ENCODE peak calls at places on chromosomes 12 and 14, in seven cellular contexts. V is tibial artery, U is OCI-LY7, Z is epithelial cell of esophagus, E is kidney epithelial cell, X is foreskin fibroblast, R is mucosa of descending colon. L is an unnamed sample.

GRCh38 chr14:105855893-105856675 is 329.7 kb downstream of the TMEM121 start:
- DNase-seq in V (no peak), U (peak), Z (no peak), E (no peak), X (no peak), R (peak), L (no peak)

GRCh38 chr14:19823765-19824164 is 20.2 kb downstream of the OR4N2 start:
- DNase-seq in V (no peak), U (no peak), Z (peak), E (no peak), X (no peak), R (no peak), L (no peak)

GRCh38 chr12:54560374-54560858 is 11.0 kb downstream of the PDE1B start:
- DNase-seq in V (peak), U (peak), Z (peak), E (no peak), X (peak), R (peak), L (peak)

GRCh38 chr12:95096378-95096777 is 23.0 kb upstream of the NR2C1 start:
- DNase-seq in V (no peak), U (no peak), Z (no peak), E (no peak), X (no peak), R (no peak), L (no peak)

GRCh38 chr14:67785270-67786109 is 30.9 kb downstream of the ZFYVE26 start:
- DNase-seq in V (no peak), U (no peak), Z (no peak), E (no peak), X (no peak), R (no peak), L (no peak)

GRCh38 chr12:112855375-112855774 is 51.4 kb upstream of the OAS1 start:
- DNase-seq in V (no peak), U (peak), Z (peak), E (no peak), X (no peak), R (no peak), L (no peak)

GRCh38 chr12:87930652-87931051 is 98.5 kb downstream of the C12orf50 start:
- DNase-seq in V (no peak), U (no peak), Z (no peak), E (no peak), X (no peak), R (no peak), L (no peak)

GRCh38 chr14:100560999-100561398 is 26.2 kb downstream of the BEGAIN start:
- DNase-seq in V (no peak), U (no peak), Z (no peak), E (no peak), X (no peak), R (no peak), L (no peak)

GRCh38 chr12:27896419-27896990 is 76.0 kb downstream of the PTHLH start:
- DNase-seq in V (no peak), U (no peak), Z (no peak), E (no peak), X (no peak), R (no peak), L (no peak)

GRCh38 chr14:104305511-104306449 is 167.4 kb downstream of the KIF26A start:
- DNase-seq in V (no peak), U (no peak), Z (no peak), E (no peak), X (no peak), R (peak), L (no peak)

GRCh38 chr14:91398707-91399106 is 18.9 kb downstream of the CCDC88C start:
- DNase-seq in V (no peak), U (peak), Z (no peak), E (no peak), X (no peak), R (peak), L (no peak)

GRCh38 chr12:55929306-55929791 is 1.6 kb upstream of the DGKA start:
- DNase-seq in V (no peak), U (peak), Z (no peak), E (no peak), X (no peak), R (peak), L (peak)

GRCh38 chr12:42326466-42327226 is 679 bp downstream of the PPHLN1 start:
- DNase-seq in V (no peak), U (peak), Z (peak), E (no peak), X (peak), R (peak), L (no peak)

GRCh38 chr12:28700161-28700560 is 448.9 kb upstream of the FAR2 start:
- DNase-seq in V (no peak), U (no peak), Z (no peak), E (no peak), X (no peak), R (no peak), L (no peak)

GRCh38 chr14:67137744-67138371 is 51.4 kb upstream of the GARIN2 start:
- DNase-seq in V (no peak), U (peak), Z (peak), E (no peak), X (peak), R (no peak), L (no peak)

GRCh38 chr14:34496679-34497513 is 34.9 kb upstream of the SPTSSA start:
- DNase-seq in V (peak), U (no peak), Z (peak), E (peak), X (peak), R (peak), L (peak)

DNA sequence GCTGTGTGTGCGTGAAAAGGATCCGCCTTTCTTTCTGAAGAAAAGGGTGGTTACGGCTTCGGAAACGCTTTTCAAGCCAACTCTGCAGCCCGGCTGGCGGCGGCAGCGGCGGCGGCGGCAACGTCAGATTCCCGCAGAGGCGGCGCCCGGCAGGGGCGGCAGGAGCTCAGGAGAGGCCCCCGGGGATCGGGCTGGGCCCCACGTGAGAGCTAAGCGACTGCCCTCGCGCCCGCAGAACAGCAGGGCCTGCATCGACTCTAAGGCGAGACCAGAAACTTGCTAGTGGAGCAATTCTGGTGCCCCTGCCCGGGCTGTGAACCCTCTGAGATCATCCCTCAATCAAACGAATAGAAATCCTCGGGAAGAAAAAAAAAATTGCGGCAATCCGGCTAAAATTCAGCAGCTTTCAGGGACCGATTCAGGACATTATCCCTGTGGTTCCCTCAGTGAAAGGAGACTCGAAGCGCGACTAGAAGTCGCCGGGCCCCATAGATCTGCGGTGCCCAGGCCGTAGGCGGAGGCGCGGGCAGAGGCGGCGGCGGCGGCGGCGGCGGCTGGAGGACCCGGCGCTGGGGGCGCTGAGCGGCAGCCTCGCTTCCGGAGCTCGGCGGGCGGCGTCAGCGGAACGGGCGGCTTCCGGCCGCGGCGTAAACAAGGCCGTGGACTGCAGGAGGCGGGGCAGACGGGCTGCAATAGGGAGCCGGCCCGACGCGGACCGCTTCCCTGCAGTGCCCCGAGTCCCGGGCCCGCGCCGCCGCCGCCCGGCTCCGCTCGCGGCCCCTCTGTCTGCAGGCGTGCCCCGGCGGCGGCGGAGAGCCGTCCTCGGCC is at the start of gene KLHDC2:
- DNase-seq in V (peak), U (peak), Z (peak), E (peak), X (peak), R (peak), L (peak)
- TF ChIP-seq CTCF in V (peak), U (peak), Z (no peak), E (no peak), X (no peak), R (no peak), L (peak)

GRCh38 chr12:93100610-93101009 is 171.5 kb upstream of the EEA1 start:
- DNase-seq in V (no peak), U (no peak), Z (no peak), E (no peak), X (peak), R (no peak), L (no peak)
- H3K4me3 ChIP-seq in V (no peak), U (no peak), Z (no peak), E (no peak), X (no peak), R (no peak), L (no peak)

GRCh38 chr12:53224268-53224896 is 7.6 kb downstream of the RARG start:
- DNase-seq in V (no peak), U (no peak), Z (peak), E (no peak), X (peak), R (peak), L (no peak)
- TF ChIP-seq CTCF in V (no peak), U (peak), Z (peak), E (peak), X (no peak), R (no peak), L (no peak)

GRCh38 chr12:68031881-68032739 is 42.9 kb downstream of the IFNG-AS1 start:
- DNase-seq in V (no peak), U (no peak), Z (no peak), E (peak), X (no peak), R (no peak), L (no peak)
- H3K4me3 ChIP-seq in V (no peak), U (no peak), Z (no peak), E (no peak), X (no peak), R (no peak), L (no peak)